ENCODE peak calls at places on chromosome 17, in ten cellular contexts. E, V, F, D, J, B, L, O, K and M are unnamed samples.

GRCh38 chr17:35127751-35128514 is 6.5 kb downstream of the FNDC8 start:
- DNase-seq in J (no peak), K (no peak), O (no peak), D (peak; percentile 46), E (no peak), V (no peak), L (no peak), F (no peak), B (peak; percentile 51), M (no peak)

GRCh38 chr17:29292071-29292991 is 1.6 kb downstream of the NUFIP2 start:
- DNase-seq in L (peak; percentile 78), J (peak; percentile 61), V (peak; percentile 59), F (peak; percentile 53), B (peak; percentile 70), O (peak; percentile 54), K (peak; percentile 66), E (no peak), D (peak; percentile 54), M (no peak)

GRCh38 chr17:4903051-4903818 is at the start of gene CHRNE:
- DNase-seq in E (peak; percentile 90), K (peak; percentile 89), J (peak; percentile 91), O (peak; percentile 70), F (peak; percentile 17), D (peak; percentile 72), V (peak; percentile 82), B (peak; percentile 81), L (peak; percentile 81), M (no peak)

GRCh38 chr17:7132511-7133094 is 18.0 kb upstream of the ASGR2 start:
- DNase-seq in V (peak; percentile 37), K (no peak), O (no peak), D (no peak), E (no peak), F (no peak), L (no peak), J (peak; percentile 79), B (no peak), M (peak; percentile 85)

GRCh38 chr17:49730078-49730786 is 22.5 kb upstream of the SLC35B1 start:
- DNase-seq in E (no peak), F (no peak), L (peak; percentile 67), J (no peak), K (no peak), V (no peak), O (peak; percentile 90), D (peak; percentile 70), B (peak; percentile 93), M (no peak)

GRCh38 chr17:1830288-1830687 is 483 bp downstream of the RPA1 start:
- DNase-seq in K (peak; percentile 9), L (no peak), F (no peak), B (no peak), E (no peak), V (no peak), J (peak; percentile 49), O (peak; percentile 22), D (peak; percentile 28), M (no peak)

GRCh38 chr17:10114931-10115535 is 83.4 kb downstream of the GAS7 start:
- DNase-seq in O (peak; percentile 69), F (peak; percentile 86), V (peak; percentile 76), B (peak; percentile 91), D (peak; percentile 89), E (no peak), K (peak; percentile 79), J (no peak), L (peak; percentile 94), M (no peak)

GRCh38 chr17:57927048-57927723 is 28.0 kb downstream of the CUEDC1 start:
- DNase-seq in J (no peak), D (peak; percentile 58), E (peak; percentile 40), O (peak; percentile 74), V (no peak), F (no peak), L (no peak), K (peak; percentile 86), B (no peak), M (no peak)

GRCh38 chr17:1724351-1724868 is at the start of gene WDR81:
- DNase-seq in F (peak; percentile 82), L (peak; percentile 94), B (peak; percentile 93), K (peak; percentile 92), V (peak; percentile 92), E (peak; percentile 66), D (peak; percentile 84), O (peak; percentile 72), J (peak; percentile 90), M (no peak)

GRCh38 chr17:64270885-64271284 is 7.8 kb upstream of the TEX2 start:
- DNase-seq in B (no peak), O (no peak), D (no peak), V (no peak), E (no peak), J (no peak), F (no peak), L (no peak), K (no peak), M (no peak)